ENCODE peak calls at places on chromosomes 1 and 21, in six cellular contexts. Q, U, R, F, H and V are unnamed samples.

GRCh38 chr1:237901284-237901870 is 10.7 kb upstream of the ZP4 start:
- DNase-seq in Q (no peak), H (no peak), R (peak; percentile 27), U (peak; percentile 55), F (no peak), V (no peak)

GRCh38 chr1:15848929-15849774 is 1.6 kb downstream of the SPEN start:
- DNase-seq in F (peak; percentile 96), H (peak; percentile 81), U (peak; percentile 87), Q (peak; percentile 82), R (peak; percentile 89), V (peak; percentile 88)

GRCh38 chr1:168447871-168448270 is 95.9 kb downstream of the XCL2 start:
- DNase-seq in U (no peak), R (no peak), F (no peak), H (no peak), Q (no peak), V (no peak)

GRCh38 chr21:42310411-42311001 is 4.7 kb downstream of the TFF3 start:
- DNase-seq in H (no peak), R (no peak), F (no peak), Q (no peak), U (no peak), V (no peak)

GRCh38 chr21:33014331-33014730 is 11.4 kb upstream of the OLIG2 start:
- DNase-seq in H (peak; percentile 37), U (no peak), Q (no peak), R (no peak), F (no peak), V (no peak)

GRCh38 chr1:44811714-44812151 is 3.4 kb downstream of the BTBD19 start:
- DNase-seq in F (peak; percentile 93), U (no peak), R (peak; percentile 47), H (no peak), Q (peak; percentile 91), V (no peak)

GRCh38 chr1:223659711-223660110 is 5.8 kb downstream of the CAPN8 start:
- DNase-seq in Q (no peak), U (no peak), H (no peak), R (no peak), F (no peak), V (no peak)

GRCh38 chr1:209717818-209718217 is 13.2 kb downstream of the HSD11B1 start:
- DNase-seq in H (no peak), U (no peak), Q (no peak), F (no peak), R (no peak), V (no peak)

GRCh38 chr1:207922554-207922953 is 11.6 kb upstream of the CD34 start:
- DNase-seq in U (no peak), H (no peak), Q (no peak), R (no peak), F (no peak), V (no peak)

GRCh38 chr1:59978026-59978425 is 51.5 kb upstream of the CYP2J2 start:
- DNase-seq in H (no peak), U (no peak), F (no peak), Q (no peak), R (no peak), V (no peak)

GRCh38 chr1:226349081-226349480 is 40.1 kb upstream of the LIN9 start:
- DNase-seq in U (no peak), H (no peak), Q (no peak), R (no peak), F (no peak), V (no peak)

GRCh38 chr1:19009882-19010321 is 53.4 kb upstream of the IFFO2 start:
- DNase-seq in R (peak; percentile 96), H (no peak), Q (peak; percentile 93), F (peak; percentile 74), U (peak; percentile 83), V (peak; percentile 39)

GRCh38 chr1:179190861-179191260 is 38.6 kb downstream of the ABL2 start:
- DNase-seq in Q (no peak), F (peak; percentile 19), R (no peak), U (no peak), H (no peak), V (no peak)

GRCh38 chr1:21590116-21590905 is 78.8 kb downstream of the RAP1GAP start:
- DNase-seq in U (no peak), Q (no peak), H (no peak), F (peak; percentile 28), R (no peak), V (no peak)

GRCh38 chr1:23169727-23170335 is 1.2 kb upstream of the LUZP1 start:
- DNase-seq in R (peak; percentile 21), U (peak; percentile 45), Q (peak; percentile 72), F (peak; percentile 93), H (no peak), V (no peak)

GRCh38 chr1:31051611-31052010 is 13.9 kb downstream of the PUM1 start:
- DNase-seq in Q (no peak), R (no peak), H (no peak), U (no peak), F (peak; percentile 19), V (no peak)

GRCh38 chr21:25995283-25995682 is 175.3 kb downstream of the APP start:
- DNase-seq in H (no peak), R (no peak), F (no peak), Q (no peak), U (no peak), V (no peak)

GRCh38 chr1:24003331-24003972 is 23.3 kb upstream of the SRSF10 start:
- DNase-seq in U (peak; percentile 38), F (peak; percentile 69), Q (peak; percentile 84), R (no peak), H (no peak), V (no peak)

GRCh38 chr1:105608713-105609112 is 1447.8 kb upstream of the PRMT6 start:
- DNase-seq in Q (no peak), R (no peak), F (peak; percentile 23), U (no peak), H (no peak), V (no peak)

DNA sequence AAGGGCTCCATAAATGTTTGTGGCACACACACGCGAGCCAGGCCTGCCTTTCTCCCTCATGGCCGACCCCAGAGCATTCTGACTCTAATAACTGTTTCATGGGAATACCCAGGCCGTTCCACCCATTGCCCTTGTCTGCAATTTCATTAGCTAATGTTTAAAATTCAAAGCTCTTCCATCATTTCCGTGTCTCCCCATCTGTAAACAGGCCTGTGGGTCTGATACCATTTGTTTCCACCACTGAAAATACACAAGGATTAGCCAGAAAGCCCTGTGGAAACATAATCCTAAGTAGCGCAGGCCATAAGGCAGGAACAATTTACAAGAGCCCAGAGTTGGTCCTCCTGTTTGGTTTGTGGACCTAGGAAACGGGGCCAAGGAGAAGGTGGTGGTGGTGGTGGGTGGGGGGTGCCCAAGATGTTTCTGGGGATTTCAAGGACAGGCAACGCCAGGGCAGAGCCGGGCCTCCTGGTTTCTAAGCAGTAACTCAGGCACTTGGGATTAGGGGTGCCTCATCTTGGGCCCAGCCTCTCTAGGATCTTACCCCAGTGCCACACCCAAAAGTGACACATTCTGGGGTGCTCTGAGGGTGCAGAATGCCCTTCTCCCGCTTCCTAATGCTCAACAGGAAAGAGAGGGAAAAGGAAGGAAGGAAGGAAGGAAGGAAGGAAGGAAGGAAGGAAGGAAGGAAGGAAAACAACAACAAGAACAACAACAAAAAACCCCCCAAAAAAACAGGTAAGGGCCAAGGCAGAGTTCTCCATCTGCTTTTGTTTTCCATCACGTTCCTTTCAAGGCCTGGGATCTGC is 79.4 kb downstream of the SSBP3 start:
- DNase-seq in U (no peak), R (no peak), F (peak; percentile 89), H (no peak), Q (peak; percentile 61), V (no peak)
- H3K79me1 ChIP-seq in U (peaks cover 9% of the 10 kb centered on the region), R (peaks cover 5% of the 10 kb centered on the region), F (peaks cover 50% of the 10 kb centered on the region), H (peaks cover 40% of the 10 kb centered on the region), Q (peaks cover 53% of the 10 kb centered on the region), V (peaks cover 3% of the 10 kb centered on the region)

DNA sequence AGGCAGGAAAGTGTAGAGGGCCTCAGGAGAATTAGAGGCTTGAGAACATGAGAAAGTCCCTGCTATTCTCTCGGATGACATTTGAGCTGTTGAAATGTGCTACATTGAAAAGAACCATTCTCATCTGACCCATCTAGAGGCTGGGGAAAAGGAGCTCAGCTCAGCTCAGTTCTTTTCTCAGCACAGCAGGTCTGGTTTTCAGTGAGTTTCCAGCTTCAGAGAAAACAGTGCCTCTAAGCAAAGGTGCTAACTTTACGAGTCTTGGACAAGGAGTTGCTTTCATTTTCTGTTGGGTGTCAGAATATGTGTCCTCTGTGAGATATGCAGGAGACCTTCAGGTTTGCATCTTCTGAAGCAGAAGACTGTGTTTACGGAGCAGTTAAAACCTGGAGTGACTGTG is 321.3 kb upstream of the USP24 start:
- DNase-seq in R (no peak), H (no peak), U (no peak), Q (no peak), F (peak; percentile 4), V (no peak)
- H2AFZ ChIP-seq in R (no peak overlapping the region), H (peak overlapping the region; percentile 82), U (no peak overlapping the region), Q (no peak overlapping the region), F (no peak overlapping the region), V (no peak overlapping the region)

DNA sequence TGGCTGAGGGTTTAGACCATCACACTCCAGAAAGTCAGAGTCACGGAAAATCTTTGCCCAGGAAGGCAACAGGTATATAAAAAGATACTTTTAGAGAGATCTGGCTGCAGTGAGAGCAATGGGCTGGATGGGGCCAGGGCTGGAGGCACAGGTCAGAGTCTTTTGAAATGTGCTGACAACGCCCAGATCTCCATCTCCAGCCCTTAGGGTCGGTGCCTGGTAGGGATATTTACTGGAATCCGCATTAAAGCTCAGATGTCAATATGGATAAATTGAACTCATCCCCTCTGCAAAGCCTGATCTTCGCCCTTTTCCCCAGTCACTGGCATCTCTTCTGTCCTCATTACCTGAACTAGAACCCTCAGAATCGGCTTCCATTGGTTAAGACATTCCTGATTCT is 82.2 kb downstream of the BCAR3 start:
- DNase-seq in R (no peak), H (no peak), U (no peak), F (no peak), Q (no peak), V (no peak)
- H3K79me1 ChIP-seq in R (peaks cover 30% of the 10 kb centered on the region), H (peaks cover under 1% of the 10 kb centered on the region), U (no peaks in the 10 kb centered on the region), F (peaks cover 25% of the 10 kb centered on the region), Q (peaks cover 52% of the 10 kb centered on the region), V (peaks cover 4% of the 10 kb centered on the region)

GRCh38 chr1:6691507-6691906 is 10.1 kb downstream of the DNAJC11 start:
- DNase-seq in U (no peak), Q (no peak), F (no peak), R (no peak), H (no peak), V (no peak)
- H2AFZ ChIP-seq in U (no peak overlapping the region), Q (no peak overlapping the region), F (no peak overlapping the region), R (no peak overlapping the region), H (no peak overlapping the region), V (no peak overlapping the region)

GRCh38 chr1:9559673-9560072 is 20.4 kb downstream of the SLC25A33 start:
- DNase-seq in Q (no peak), R (no peak), U (no peak), F (no peak), H (no peak), V (no peak)
- H3K79me1 ChIP-seq in Q (no peaks in the 10 kb centered on the region), R (no peaks in the 10 kb centered on the region), U (peaks cover 3% of the 10 kb centered on the region), F (peaks cover 3% of the 10 kb centered on the region), H (no peaks in the 10 kb centered on the region), V (peaks cover 2% of the 10 kb centered on the region)

GRCh38 chr1:197286634-197287033 is 18.6 kb downstream of the CRB1 start:
- DNase-seq in R (no peak), Q (no peak), H (no peak), U (no peak), F (no peak), V (no peak)
- H2AFZ ChIP-seq in R (no peak overlapping the region), Q (no peak overlapping the region), H (no peak overlapping the region), U (no peak overlapping the region), F (no peak overlapping the region), V (no peak overlapping the region)

DNA sequence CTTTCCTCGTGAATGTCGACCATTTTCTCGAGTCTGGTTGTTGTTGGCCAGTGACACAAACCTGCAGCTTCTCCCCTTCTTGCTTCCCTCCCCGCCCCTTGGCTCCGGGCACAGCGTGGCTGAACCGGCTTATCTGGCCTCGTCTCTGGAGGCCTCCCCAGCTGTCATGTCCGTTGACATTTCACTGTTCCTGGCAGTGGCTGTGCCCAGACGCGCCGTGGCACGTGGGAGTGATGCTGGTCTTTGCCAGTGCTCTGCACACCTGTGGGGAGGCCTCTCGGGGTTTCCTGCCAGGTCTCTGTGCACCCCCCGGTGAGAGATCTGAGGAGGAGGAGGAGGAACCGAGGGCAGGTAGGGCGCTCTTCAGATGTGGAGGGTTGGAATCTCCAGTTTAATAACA is 23.7 kb downstream of the SKI start:
- DNase-seq in R (no peak), F (no peak), U (no peak), Q (no peak), H (no peak), V (no peak)
- H3K79me1 ChIP-seq in R (no peaks in the 10 kb centered on the region), F (peaks cover 4% of the 10 kb centered on the region), U (peaks cover 7% of the 10 kb centered on the region), Q (peaks cover 15% of the 10 kb centered on the region), H (peaks cover 39% of the 10 kb centered on the region), V (peaks cover 44% of the 10 kb centered on the region)